ENCODE peak calls at places on chromosomes 3 and 15, in five cellular contexts. W, G, C, J and X are unnamed samples.

GRCh38 chr3:141380279-141380678 is 12.0 kb downstream of the ZBTB38 start:
- DNase-seq in W (no peak), G (no peak), C (no peak), J (no peak), X (no peak)

GRCh38 chr15:79090487-79091203 is at the start of gene RASGRF1:
- DNase-seq in W (peak; percentile 42), G (peak; percentile 11), C (peak; percentile 7), J (peak; percentile 20), X (peak; percentile 30)

GRCh38 chr3:105899528-105899927 is 30.7 kb upstream of the CBLB start:
- DNase-seq in W (peak; percentile 25), G (no peak), C (peak; percentile 79), J (no peak), X (peak; percentile 38)

GRCh38 chr3:115475178-115476041 is 147.9 kb upstream of the GAP43 start:
- DNase-seq in W (no peak), G (no peak), C (no peak), J (no peak), X (no peak)

GRCh38 chr3:128480717-128481437 is 12.1 kb downstream of the GATA2 start:
- DNase-seq in W (no peak), G (no peak), C (no peak), J (no peak), X (no peak)

GRCh38 chr15:61100512-61100911 is 128.6 kb downstream of the RORA start:
- DNase-seq in W (no peak), G (no peak), C (no peak), J (no peak), X (no peak)

GRCh38 chr3:139935071-139935865 is at the start of gene CLSTN2:
- DNase-seq in W (peak; percentile 31), G (peak; percentile 79), C (peak; percentile 66), J (peak; percentile 78), X (peak; percentile 59)

GRCh38 chr15:95557226-95558046 is 773.1 kb upstream of the NR2F2 start:
- DNase-seq in W (peak; percentile 88), G (no peak), C (peak; percentile 95), J (no peak), X (peak; percentile 90)

GRCh38 chr3:79246875-79247274 is 520.9 kb downstream of the ROBO1 start:
- DNase-seq in W (no peak), G (no peak), C (no peak), J (no peak), X (no peak)

GRCh38 chr3:47877288-47877687 is 74.3 kb downstream of the DHX30 start:
- DNase-seq in W (no peak), G (no peak), C (peak; percentile 30), J (no peak), X (peak; percentile 18)

GRCh38 chr3:60086811-60087210 is 1037.0 kb upstream of the CFAP20DC start:
- DNase-seq in W (no peak), G (no peak), C (peak; percentile 59), J (no peak), X (peak; percentile 16)

GRCh38 chr3:49357466-49358216 is 512 bp downstream of the GPX1 start:
- DNase-seq in W (peak; percentile 46), G (peak; percentile 73), C (peak; percentile 96), J (peak; percentile 48), X (peak; percentile 92)

GRCh38 chr3:142117052-142117451 is 32.3 kb downstream of the TFDP2 start:
- DNase-seq in W (no peak), G (no peak), C (no peak), J (no peak), X (peak; percentile 78)

GRCh38 chr15:68580883-68581155 is 2.0 kb downstream of the CORO2B start:
- DNase-seq in W (no peak), G (no peak), C (no peak), J (no peak), X (no peak)

GRCh38 chr3:196555295-196555694 is 13.1 kb downstream of the WDR53 start:
- DNase-seq in W (no peak), G (no peak), C (no peak), J (no peak), X (no peak)

GRCh38 chr3:101876142-101876541 is 26.8 kb downstream of the NFKBIZ start:
- DNase-seq in W (no peak), G (no peak), C (no peak), J (no peak), X (no peak)

GRCh38 chr3:160618363-160618762 is 53.0 kb upstream of the KPNA4 start:
- DNase-seq in W (no peak), G (no peak), C (no peak), J (peak; percentile 55), X (no peak)

GRCh38 chr3:80688814-80689213 is 921.0 kb upstream of the ROBO1 start:
- DNase-seq in W (peak; percentile 52), G (no peak), C (peak; percentile 44), J (peak; percentile 7), X (no peak)

GRCh38 chr3:179297971-179298725 is 24.7 kb upstream of the ZNF639 start:
- DNase-seq in W (no peak), G (no peak), C (no peak), J (no peak), X (no peak)

GRCh38 chr3:11168881-11169805 is 14.8 kb downstream of the HRH1 start:
- DNase-seq in W (no peak), G (no peak), C (no peak), J (no peak), X (no peak)

GRCh38 chr3:32106929-32107362 is 526 bp downstream of the GPD1L start:
- DNase-seq in W (peak; percentile 42), G (no peak), C (peak; percentile 42), J (peak; percentile 78), X (no peak)

GRCh38 chr3:122576174-122576940 is 1.1 kb upstream of the PARP15 start:
- DNase-seq in W (no peak), G (no peak), C (peak; percentile 46), J (no peak), X (no peak)

GRCh38 chr3:8371955-8372600 is 129.5 kb upstream of the LMCD1 start:
- DNase-seq in W (no peak), G (no peak), C (no peak), J (no peak), X (no peak)
- H3K9me3 ChIP-seq in W (no peaks in the 10 kb centered on the region), G (no peaks in the 10 kb centered on the region), C (no peaks in the 10 kb centered on the region), J (no peaks in the 10 kb centered on the region), X (no peaks in the 10 kb centered on the region)

GRCh38 chr3:152325136-152325535 is 56.4 kb downstream of the MBNL1 start:
- DNase-seq in W (no peak), G (no peak), C (no peak), J (no peak), X (no peak)
- H3K4me1 ChIP-seq in W (peaks cover 62% of the 10 kb centered on the region), G (no peaks in the 10 kb centered on the region), C (peaks cover 57% of the 10 kb centered on the region), J (peaks cover 35% of the 10 kb centered on the region), X (peaks cover 13% of the 10 kb centered on the region)

DNA sequence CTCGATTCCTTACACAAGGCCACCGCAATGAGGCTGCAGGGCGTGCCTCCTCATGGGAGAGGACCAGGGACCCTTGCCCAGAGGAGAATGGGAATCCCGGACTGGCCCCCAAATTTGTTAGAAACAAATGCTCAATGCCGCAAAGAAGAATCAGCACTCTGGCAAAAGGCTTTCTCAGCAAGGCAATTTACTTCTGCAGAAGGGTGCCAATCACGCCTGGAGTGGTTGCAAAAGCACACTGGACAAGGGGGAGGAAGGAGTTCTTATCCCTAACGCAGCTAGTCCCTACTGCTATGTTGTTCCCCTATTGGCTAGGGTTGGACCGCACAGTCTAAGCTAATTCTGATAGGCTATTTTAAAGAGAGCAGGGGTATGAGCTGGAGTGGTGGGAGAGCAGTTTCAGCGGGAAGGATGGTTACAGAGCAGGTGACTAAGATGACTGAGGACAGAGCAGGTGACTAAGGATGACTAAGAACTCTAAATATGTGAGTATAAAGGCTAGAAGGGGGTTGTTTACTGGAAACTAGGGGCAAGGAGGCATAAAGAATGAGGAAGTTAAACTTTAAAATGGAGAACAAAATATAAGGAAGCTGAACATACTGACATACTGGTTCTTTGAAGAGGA is 48.5 kb downstream of the KATNBL1 start:
- DNase-seq in W (peak; percentile 59), G (no peak), C (peak; percentile 8), J (no peak), X (peak; percentile 41)
- H3K9me3 ChIP-seq in W (peaks cover 45% of the 10 kb centered on the region), G (no peaks in the 10 kb centered on the region), C (no peaks in the 10 kb centered on the region), J (peaks cover 5% of the 10 kb centered on the region), X (peaks cover 26% of the 10 kb centered on the region)

GRCh38 chr3:58236527-58237237 is 910 bp upstream of the ABHD6 start:
- DNase-seq in W (no peak), G (no peak), C (peak; percentile 42), J (peak; percentile 17), X (no peak)

GRCh38 chr3:58235970-58236369 is 1.6 kb upstream of the ABHD6 start:
- DNase-seq in W (no peak), G (no peak), C (no peak), J (no peak), X (no peak)

GRCh38 chr3:58234516-58234931 is 3.1 kb upstream of the ABHD6 start:
- DNase-seq in W (peak; percentile 32), G (no peak), C (peak; percentile 73), J (no peak), X (peak; percentile 61)

GRCh38 chr3:58231666-58232065 is 5.9 kb upstream of the ABHD6 start:
- DNase-seq in W (no peak), G (no peak), C (no peak), J (no peak), X (no peak)

GRCh38 chr3:58230876-58231552 is 6.6 kb upstream of the ABHD6 start:
- DNase-seq in W (no peak), G (no peak), C (no peak), J (no peak), X (no peak)
- H3K4me1 ChIP-seq in W (peaks cover 9% of the 10 kb centered on the region), G (no peaks in the 10 kb centered on the region), C (no peaks in the 10 kb centered on the region), J (peaks cover 1% of the 10 kb centered on the region), X (peaks cover 10% of the 10 kb centered on the region)

GRCh38 chr15:25239471-25240345 is 199.1 kb downstream of the UBE3A start:
- DNase-seq in W (no peak), G (no peak), C (no peak), J (peak; percentile 2), X (no peak)
- H3K9me3 ChIP-seq in W (no peaks in the 10 kb centered on the region), G (no peaks in the 10 kb centered on the region), C (no peaks in the 10 kb centered on the region), J (peaks cover 6% of the 10 kb centered on the region), X (peaks cover 62% of the 10 kb centered on the region)

DNA sequence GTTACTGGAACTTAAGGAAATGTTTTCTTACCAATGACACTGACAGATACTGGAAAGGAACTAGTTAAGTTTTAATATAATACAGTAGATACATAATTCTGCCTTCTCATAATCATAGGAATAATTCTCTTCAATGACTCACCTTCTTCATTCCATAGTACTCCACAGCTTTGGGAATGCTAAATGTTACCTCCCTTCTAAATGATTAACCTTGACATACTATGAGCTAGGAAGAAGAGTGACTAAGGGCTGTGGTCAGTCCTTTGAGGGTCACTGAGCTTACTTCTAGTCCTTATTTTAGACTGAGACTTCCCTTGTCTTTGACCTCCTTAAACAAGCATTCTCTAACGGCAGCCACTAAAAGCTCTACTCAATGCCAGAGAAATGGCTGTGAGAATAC is 69.6 kb upstream of the PPIB start:
- DNase-seq in W (peak; percentile 72), G (no peak), C (peak; percentile 79), J (no peak), X (peak; percentile 68)
- H3K4me1 ChIP-seq in W (peaks cover 37% of the 10 kb centered on the region), G (no peaks in the 10 kb centered on the region), C (peaks cover 19% of the 10 kb centered on the region), J (peaks cover under 1% of the 10 kb centered on the region), X (peaks cover 10% of the 10 kb centered on the region)

GRCh38 chr3:136457793-136458192 is 207.7 kb downstream of the PCCB start:
- DNase-seq in W (no peak), G (no peak), C (no peak), J (no peak), X (no peak)
- H3K9me3 ChIP-seq in W (peaks cover 22% of the 10 kb centered on the region), G (peaks cover 24% of the 10 kb centered on the region), C (peaks cover 4% of the 10 kb centered on the region), J (peaks cover 20% of the 10 kb centered on the region), X (peaks cover 14% of the 10 kb centered on the region)